ENCODE peak calls at places on chromosome 1, in nine cellular contexts. K is mammary epithelial cell, S is osteoblast, Q is HepG2, M is upper lobe of right lung, W is sigmoid colon, J is neural progenitor cell, A is testis, U is right lobe of liver. E is an unnamed sample. For H3K4me1, the result is how much of the 10 kb centered on the place peaks cover.

GRCh38 chr1:1470626-1471388 is 758 bp upstream of the ATAD3B start:
- DNase-seq in U (no peak), M (no peak), K (peak), W (no peak), J (peak), A (no peak), S (peak), Q (no peak), E (no peak)

GRCh38 chr1:29584816-29585600 is 348.7 kb downstream of the PTPRU start:
- DNase-seq in U (no peak), A (no peak), W (no peak), Q (no peak), M (no peak), K (no peak), J (no peak), S (peak), E (no peak)

GRCh38 chr1:234758851-234759250 is 148.9 kb upstream of the IRF2BP2 start:
- DNase-seq in J (no peak), Q (no peak), A (no peak), K (no peak), W (no peak), M (no peak), S (no peak), U (no peak), E (no peak)

GRCh38 chr1:16981269-16981849 is 939 bp upstream of the MFAP2 start:
- DNase-seq in S (peak), W (no peak), Q (no peak), A (no peak), U (no peak), J (no peak), K (peak), M (no peak), E (no peak)

GRCh38 chr1:158675563-158675962 is 11.0 kb downstream of the SPTA1 start:
- DNase-seq in A (no peak), U (no peak), K (no peak), W (no peak), S (no peak), M (no peak), J (no peak), Q (no peak), E (no peak)

GRCh38 chr1:35049116-35049515 is 17.4 kb upstream of the ZMYM6 start:
- DNase-seq in W (no peak), K (no peak), J (no peak), Q (no peak), U (no peak), A (no peak), S (no peak), M (no peak), E (no peak)

GRCh38 chr1:153288634-153289275 is 24.0 kb downstream of the PGLYRP3 start:
- DNase-seq in M (no peak), A (no peak), W (no peak), K (peak), J (no peak), Q (no peak), U (no peak), S (no peak), E (no peak)

GRCh38 chr1:2481885-2482284 is 5.8 kb downstream of the PLCH2 start:
- DNase-seq in S (no peak), M (no peak), Q (no peak), J (no peak), K (no peak), U (no peak), A (no peak), W (no peak), E (no peak)

GRCh38 chr1:17016317-17016661 is 4.6 kb upstream of the ATP13A2 start:
- DNase-seq in M (no peak), A (no peak), K (peak), W (no peak), U (no peak), J (no peak), Q (no peak), S (peak), E (no peak)

GRCh38 chr1:10631811-10632481 is 157.2 kb downstream of the PEX14 start:
- DNase-seq in W (peak), J (peak), U (peak), Q (no peak), K (no peak), S (peak), M (peak), A (no peak), E (peak)
- H3K4me3 ChIP-seq in W (no peak), J (peak), U (no peak), Q (no peak), K (no peak), S (no peak), M (no peak), A (no peak), E (no peak)

GRCh38 chr1:201346987-201347386 is 30.5 kb downstream of the TNNT2 start:
- DNase-seq in S (no peak), U (no peak), J (no peak), K (no peak), Q (no peak), W (no peak), M (no peak), A (no peak), E (no peak)

GRCh38 chr1:201349091-201349490 is 28.4 kb downstream of the TNNT2 start:
- DNase-seq in S (no peak), U (peak), A (no peak), W (no peak), J (no peak), M (peak), K (no peak), Q (no peak), E (peak)

GRCh38 chr1:201347498-201348210 is 29.8 kb downstream of the TNNT2 start:
- DNase-seq in K (no peak), Q (no peak), M (peak), W (no peak), J (no peak), U (no peak), S (no peak), A (no peak), E (peak)

GRCh38 chr1:201346337-201346939 is 31.0 kb downstream of the TNNT2 start:
- DNase-seq in W (no peak), S (peak), K (peak), A (peak), Q (peak), U (peak), J (peak), M (peak), E (peak)

DNA sequence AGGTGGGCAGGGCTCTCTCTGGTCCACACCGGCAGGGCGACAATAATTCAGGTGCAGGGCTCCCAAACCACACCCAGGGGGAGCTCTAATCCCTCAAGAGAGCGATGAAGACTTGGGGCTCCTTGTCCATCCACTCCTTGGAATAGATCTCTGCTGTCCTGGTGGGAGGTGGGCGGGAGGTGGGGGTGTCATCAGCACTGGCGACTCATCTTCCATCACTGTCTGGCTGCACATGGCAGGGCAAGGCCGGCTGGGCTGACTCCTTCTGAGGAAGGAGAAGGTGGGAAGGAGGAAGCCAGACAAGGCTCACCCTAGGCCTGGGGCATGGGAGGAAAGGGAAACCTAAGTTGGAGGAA is 29.3 kb downstream of the TNNT2 start:
- DNase-seq in Q (peak), W (no peak), K (peak), A (peak), S (peak), M (peak), U (peak), J (peak), E (peak)
- TF ChIP-seq CTCF in Q (peak), W (peak), K (peak), A (no peak), S (peak), M (peak), U (peak), J (peak), E (peak)

DNA sequence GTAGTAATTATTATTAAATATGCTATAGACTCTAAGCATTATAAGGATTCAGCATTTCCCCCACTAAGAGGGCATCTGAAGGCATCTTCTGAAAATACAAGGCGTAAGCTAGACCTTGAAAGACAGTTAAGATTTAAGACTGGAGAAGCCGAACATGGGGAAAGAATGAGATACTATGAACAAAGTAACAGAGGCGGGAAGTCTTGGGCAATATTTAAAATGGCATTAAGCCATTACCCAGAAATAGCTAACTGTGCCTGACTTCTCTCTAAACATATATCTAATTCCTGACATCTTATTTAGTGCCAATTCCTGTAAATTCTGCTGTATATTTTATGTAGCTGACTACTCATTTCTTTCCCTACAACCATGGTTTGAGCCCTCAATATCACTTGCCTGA is 20.9 kb downstream of the DPH5 start:
- DNase-seq in S (peak), K (no peak), W (no peak), J (no peak), M (no peak), Q (peak), U (no peak), A (no peak), E (no peak)
- H3K4me1 ChIP-seq in S (under half), K (under half), W (under half), J (under half), M (under half), Q (half or more), U (under half), A (under half), E (under half)

GRCh38 chr1:27876341-27877114 is 4.2 kb downstream of the THEMIS2 start:
- DNase-seq in M (peak), J (no peak), K (no peak), W (peak), A (no peak), Q (no peak), U (no peak), S (no peak), E (no peak)
- H3K4me3 ChIP-seq in M (no peak), J (no peak), K (no peak), W (no peak), A (no peak), Q (no peak), U (no peak), S (no peak), E (no peak)